ENCODE peak calls at places on chromosome 4, in five cellular contexts. One of them, this sample, is unnamed.

GRCh38 chr4:156547891-156548290 is 423.7 kb downstream of the PDGFC start:
- DNase-seq in IMR-90: peak; percentile 23
- DNase-seq in SK-N-MC: no peak
- DNase-seq in fibroblast of the aortic adventitia: no peak
- DNase-seq in HCT116: no peak
- DNase-seq in this sample: no peak

GRCh38 chr4:185395255-185395955 is at the start of gene LRP2BP:
- DNase-seq in IMR-90: no peak
- DNase-seq in SK-N-MC: peak; percentile 12
- DNase-seq in fibroblast of the aortic adventitia: peak; percentile 94
- DNase-seq in HCT116: no peak
- DNase-seq in this sample: no peak

GRCh38 chr4:181807771-181808170 is 435.4 kb upstream of the TENM3 start:
- DNase-seq in IMR-90: peak; percentile 66
- DNase-seq in SK-N-MC: no peak
- DNase-seq in fibroblast of the aortic adventitia: peak; percentile 2
- DNase-seq in HCT116: no peak
- DNase-seq in this sample: peak; percentile 13

GRCh38 chr4:83490876-83491450 is 6.1 kb upstream of the ABRAXAS1 start:
- DNase-seq in IMR-90: peak; percentile 18
- DNase-seq in SK-N-MC: no peak
- DNase-seq in fibroblast of the aortic adventitia: peak; percentile 43
- DNase-seq in HCT116: peak; percentile 42
- DNase-seq in this sample: no peak

GRCh38 chr4:156113138-156113537 is 159.5 kb upstream of the CTSO start:
- DNase-seq in IMR-90: no peak
- DNase-seq in SK-N-MC: no peak
- DNase-seq in fibroblast of the aortic adventitia: no peak
- DNase-seq in HCT116: no peak
- DNase-seq in this sample: no peak

GRCh38 chr4:76654084-76654483 is 219.1 kb downstream of the SHROOM3 start:
- DNase-seq in IMR-90: no peak
- DNase-seq in SK-N-MC: no peak
- DNase-seq in fibroblast of the aortic adventitia: no peak
- DNase-seq in HCT116: no peak
- DNase-seq in this sample: no peak

GRCh38 chr4:122003335-122003734 is 51.5 kb upstream of the TRPC3 start:
- DNase-seq in IMR-90: no peak
- DNase-seq in SK-N-MC: no peak
- DNase-seq in fibroblast of the aortic adventitia: peak; percentile 34
- DNase-seq in HCT116: peak; percentile 42
- DNase-seq in this sample: no peak

GRCh38 chr4:8761824-8762205 is 109.8 kb downstream of the HMX1 start:
- DNase-seq in IMR-90: no peak
- DNase-seq in SK-N-MC: no peak
- DNase-seq in fibroblast of the aortic adventitia: no peak
- DNase-seq in HCT116: no peak
- DNase-seq in this sample: no peak

GRCh38 chr4:13347517-13348125 is 136.5 kb downstream of the RAB28 start:
- DNase-seq in IMR-90: peak; percentile 68
- DNase-seq in SK-N-MC: no peak
- DNase-seq in fibroblast of the aortic adventitia: no peak
- DNase-seq in HCT116: no peak
- DNase-seq in this sample: peak; percentile 45

GRCh38 chr4:74501579-74501978 is 56.6 kb downstream of the AREG start:
- DNase-seq in IMR-90: peak; percentile 95
- DNase-seq in SK-N-MC: no peak
- DNase-seq in fibroblast of the aortic adventitia: peak; percentile 72
- DNase-seq in HCT116: no peak
- DNase-seq in this sample: peak; percentile 75

GRCh38 chr4:76022031-76022430 is 1.3 kb downstream of the CXCL10 start:
- DNase-seq in IMR-90: no peak
- DNase-seq in SK-N-MC: no peak
- DNase-seq in fibroblast of the aortic adventitia: no peak
- DNase-seq in HCT116: no peak
- DNase-seq in this sample: no peak

GRCh38 chr4:53981573-53981972 is 82.8 kb downstream of the CHIC2 start:
- DNase-seq in IMR-90: peak; percentile 44
- DNase-seq in SK-N-MC: no peak
- DNase-seq in fibroblast of the aortic adventitia: peak; percentile 40
- DNase-seq in HCT116: no peak
- DNase-seq in this sample: no peak

GRCh38 chr4:108454227-108454626 is 166.1 kb upstream of the RPL34 start:
- DNase-seq in IMR-90: no peak
- DNase-seq in SK-N-MC: no peak
- DNase-seq in fibroblast of the aortic adventitia: no peak
- DNase-seq in HCT116: no peak
- DNase-seq in this sample: no peak

GRCh38 chr4:57475424-57475823 is 365.2 kb upstream of the IGFBP7 start:
- DNase-seq in IMR-90: no peak
- DNase-seq in SK-N-MC: no peak
- DNase-seq in fibroblast of the aortic adventitia: no peak
- DNase-seq in HCT116: no peak
- DNase-seq in this sample: no peak

GRCh38 chr4:164876680-164877324 is at the start of gene APELA:
- DNase-seq in IMR-90: no peak
- DNase-seq in SK-N-MC: no peak
- DNase-seq in fibroblast of the aortic adventitia: no peak
- DNase-seq in HCT116: no peak
- DNase-seq in this sample: no peak
- H3K4me3 ChIP-seq in IMR-90: no peak within 1 kb of the TSS
- H3K4me3 ChIP-seq in SK-N-MC: peak within 1 kb of the TSS; percentile 83
- H3K4me3 ChIP-seq in fibroblast of the aortic adventitia: no peak within 1 kb of the TSS
- H3K4me3 ChIP-seq in HCT116: no peak within 1 kb of the TSS
- H3K4me3 ChIP-seq in this sample: no peak within 1 kb of the TSS

DNA sequence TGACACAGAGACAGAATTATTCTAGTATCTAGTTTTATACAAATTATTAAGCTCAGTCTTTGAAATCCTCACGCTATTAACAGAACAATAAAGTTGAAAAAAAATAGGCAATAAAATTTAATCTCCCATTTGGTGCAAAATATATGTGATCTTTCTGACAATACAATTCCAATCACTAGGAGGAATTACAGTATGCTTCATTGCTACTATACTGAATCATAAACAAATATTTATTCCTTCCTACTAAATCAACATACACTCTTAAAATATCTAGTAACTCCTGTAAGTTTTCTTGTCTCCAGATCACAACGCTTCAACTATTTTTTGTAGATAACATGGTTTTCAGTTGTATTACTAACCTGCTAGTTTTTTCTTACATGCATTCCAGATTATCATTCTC is 45.7 kb downstream of the KLHL8 start:
- DNase-seq in IMR-90: no peak
- DNase-seq in SK-N-MC: no peak
- DNase-seq in fibroblast of the aortic adventitia: no peak
- DNase-seq in HCT116: no peak
- DNase-seq in this sample: no peak
- H3K4me3 ChIP-seq in IMR-90: no peak overlapping the region
- H3K4me3 ChIP-seq in SK-N-MC: no peak overlapping the region
- H3K4me3 ChIP-seq in fibroblast of the aortic adventitia: no peak overlapping the region
- H3K4me3 ChIP-seq in HCT116: no peak overlapping the region
- H3K4me3 ChIP-seq in this sample: no peak overlapping the region

GRCh38 chr4:120049732-120050494 is 16.7 kb downstream of the MAD2L1 start:
- DNase-seq in IMR-90: peak; percentile 92
- DNase-seq in SK-N-MC: peak; percentile 28
- DNase-seq in fibroblast of the aortic adventitia: peak; percentile 93
- DNase-seq in HCT116: peak; percentile 52
- DNase-seq in this sample: peak; percentile 78
- H3K4me3 ChIP-seq in IMR-90: peak overlapping the region; percentile 21
- H3K4me3 ChIP-seq in SK-N-MC: no peak overlapping the region
- H3K4me3 ChIP-seq in fibroblast of the aortic adventitia: peak overlapping the region; percentile 62
- H3K4me3 ChIP-seq in HCT116: no peak overlapping the region
- H3K4me3 ChIP-seq in this sample: peak overlapping the region; percentile 31

DNA sequence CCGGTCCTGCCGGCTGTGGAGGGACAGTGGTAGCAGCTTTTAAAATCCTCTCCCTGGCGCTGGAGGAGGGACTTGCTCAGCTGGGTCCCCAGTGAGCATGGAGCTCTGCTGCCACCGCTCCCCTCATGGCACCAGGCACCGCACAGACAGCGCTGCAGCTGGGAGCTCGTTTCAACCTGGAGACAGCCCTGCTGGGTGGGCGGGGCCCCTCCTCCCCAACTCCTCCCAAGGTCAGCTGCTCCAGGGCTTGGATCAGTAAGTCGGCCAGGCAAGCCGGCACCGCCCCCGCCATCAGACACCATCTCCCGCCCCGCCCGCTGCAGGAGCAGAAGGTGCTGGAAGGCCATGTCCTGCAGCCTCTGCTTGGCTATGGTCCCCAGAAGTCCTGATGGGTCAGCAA is 16.4 kb downstream of the ZFYVE28 start:
- DNase-seq in IMR-90: no peak
- DNase-seq in SK-N-MC: no peak
- DNase-seq in fibroblast of the aortic adventitia: peak; percentile 36
- DNase-seq in HCT116: no peak
- DNase-seq in this sample: no peak
- H3K4me3 ChIP-seq in IMR-90: no peak overlapping the region
- H3K4me3 ChIP-seq in SK-N-MC: no peak overlapping the region
- H3K4me3 ChIP-seq in fibroblast of the aortic adventitia: peak overlapping the region; percentile 53
- H3K4me3 ChIP-seq in HCT116: no peak overlapping the region
- H3K4me3 ChIP-seq in this sample: peak overlapping the region; percentile 43

DNA sequence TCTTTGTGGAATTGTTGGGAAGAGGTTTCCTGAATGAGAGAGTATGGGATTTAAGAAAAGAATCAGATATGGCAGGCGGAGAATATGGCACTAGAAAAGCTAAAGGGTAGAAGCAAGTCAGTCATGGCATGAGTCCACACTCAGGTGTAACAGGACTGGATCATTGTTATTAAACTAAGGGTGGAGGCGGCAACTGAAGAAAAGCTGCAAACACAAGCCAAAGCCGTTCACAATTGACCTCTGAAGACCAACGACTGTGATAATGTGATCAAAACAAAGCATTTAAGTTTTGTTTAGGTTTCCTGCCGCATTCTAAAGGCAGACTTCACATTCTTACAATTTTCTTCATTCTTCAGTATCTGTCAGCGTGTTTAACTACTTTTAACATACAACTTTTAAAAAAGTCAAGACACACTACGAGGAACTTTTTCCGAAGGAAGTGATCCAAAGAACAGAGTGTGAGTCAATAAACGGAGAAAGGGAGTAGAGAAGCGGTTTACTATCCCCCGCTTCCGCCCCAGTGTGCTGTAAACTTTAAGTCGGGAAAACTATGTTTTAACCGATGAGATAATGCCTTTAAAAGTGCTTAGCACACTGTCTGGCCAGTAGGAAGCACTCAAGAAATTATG is 939 bp upstream of the SLAIN2 start:
- DNase-seq in IMR-90: peak; percentile 83
- DNase-seq in SK-N-MC: no peak
- DNase-seq in fibroblast of the aortic adventitia: peak; percentile 66
- DNase-seq in HCT116: no peak
- DNase-seq in this sample: peak; percentile 34
- H3K4me3 ChIP-seq in IMR-90: peak overlapping the region; percentile 56
- H3K4me3 ChIP-seq in SK-N-MC: peak overlapping the region; percentile 92
- H3K4me3 ChIP-seq in fibroblast of the aortic adventitia: peak overlapping the region; percentile 62
- H3K4me3 ChIP-seq in HCT116: peak overlapping the region; percentile 48
- H3K4me3 ChIP-seq in this sample: peak overlapping the region; percentile 57

DNA sequence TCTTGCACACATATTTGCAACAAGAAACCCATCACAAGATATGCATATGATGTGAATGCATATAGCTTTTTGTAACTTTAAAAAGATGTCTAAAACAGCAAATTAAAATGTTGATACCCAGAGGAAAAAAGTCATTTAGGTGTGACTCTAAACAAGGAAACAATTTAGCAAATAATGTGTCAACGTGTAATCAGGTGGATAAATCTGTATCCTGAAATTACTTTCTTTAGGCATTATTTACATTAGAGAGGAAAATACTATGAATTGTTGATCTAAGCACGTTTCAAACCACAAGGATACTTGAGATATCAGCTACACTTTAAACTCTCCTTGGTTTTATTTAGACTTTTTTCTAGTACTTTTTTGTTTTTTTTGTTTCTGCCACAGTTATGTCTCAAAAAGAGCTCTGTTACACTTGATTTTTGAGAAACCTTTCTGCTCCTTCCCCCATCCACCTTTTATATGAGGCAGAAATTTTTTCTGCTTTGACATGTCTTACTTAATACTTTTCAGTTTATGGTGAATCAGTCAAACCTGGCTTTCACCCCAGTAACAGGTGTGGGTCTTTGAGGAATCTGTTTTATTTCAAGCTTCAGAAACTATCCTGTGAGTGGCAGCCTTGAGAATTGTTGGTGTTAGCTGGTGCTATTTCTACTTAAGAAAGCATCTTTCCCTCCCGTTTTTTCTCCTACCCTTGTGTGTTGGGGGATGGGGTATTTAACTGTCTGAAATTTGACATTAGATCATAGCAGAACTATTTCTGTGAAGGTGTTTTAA is 1.9 kb downstream of the NPNT start:
- DNase-seq in IMR-90: no peak
- DNase-seq in SK-N-MC: no peak
- DNase-seq in fibroblast of the aortic adventitia: no peak
- DNase-seq in HCT116: no peak
- DNase-seq in this sample: no peak
- H3K4me3 ChIP-seq in IMR-90: no peak overlapping the region
- H3K4me3 ChIP-seq in SK-N-MC: no peak overlapping the region
- H3K4me3 ChIP-seq in fibroblast of the aortic adventitia: no peak overlapping the region
- H3K4me3 ChIP-seq in HCT116: no peak overlapping the region
- H3K4me3 ChIP-seq in this sample: no peak overlapping the region

GRCh38 chr4:48991357-48991756 is 5.3 kb downstream of the CWH43 start:
- DNase-seq in IMR-90: no peak
- DNase-seq in SK-N-MC: no peak
- DNase-seq in fibroblast of the aortic adventitia: no peak
- DNase-seq in HCT116: no peak
- DNase-seq in this sample: no peak

GRCh38 chr4:48989461-48990203 is 3.6 kb downstream of the CWH43 start:
- DNase-seq in IMR-90: no peak
- DNase-seq in SK-N-MC: no peak
- DNase-seq in fibroblast of the aortic adventitia: no peak
- DNase-seq in HCT116: no peak
- DNase-seq in this sample: no peak

GRCh38 chr4:48985602-48985975 is 486 bp upstream of the CWH43 start:
- DNase-seq in IMR-90: no peak
- DNase-seq in SK-N-MC: no peak
- DNase-seq in fibroblast of the aortic adventitia: no peak
- DNase-seq in HCT116: no peak
- DNase-seq in this sample: no peak

GRCh38 chr4:48986654-48987164 is 634 bp downstream of the CWH43 start:
- DNase-seq in IMR-90: no peak
- DNase-seq in SK-N-MC: no peak
- DNase-seq in fibroblast of the aortic adventitia: no peak
- DNase-seq in HCT116: no peak
- DNase-seq in this sample: no peak

GRCh38 chr4:48985976-48986653 is at the start of gene CWH43:
- DNase-seq in IMR-90: no peak
- DNase-seq in SK-N-MC: no peak
- DNase-seq in fibroblast of the aortic adventitia: no peak
- DNase-seq in HCT116: no peak
- DNase-seq in this sample: no peak
- H3K4me3 ChIP-seq in IMR-90: no peak within 1 kb of the TSS
- H3K4me3 ChIP-seq in SK-N-MC: no peak within 1 kb of the TSS
- H3K4me3 ChIP-seq in fibroblast of the aortic adventitia: no peak within 1 kb of the TSS
- H3K4me3 ChIP-seq in HCT116: no peak within 1 kb of the TSS
- H3K4me3 ChIP-seq in this sample: no peak within 1 kb of the TSS

GRCh38 chr4:59655996-59656395 is 1544.1 kb upstream of the ADGRL3 start:
- DNase-seq in IMR-90: no peak
- DNase-seq in SK-N-MC: no peak
- DNase-seq in fibroblast of the aortic adventitia: no peak
- DNase-seq in HCT116: no peak
- DNase-seq in this sample: no peak
- H3K4me3 ChIP-seq in IMR-90: no peak overlapping the region
- H3K4me3 ChIP-seq in SK-N-MC: no peak overlapping the region
- H3K4me3 ChIP-seq in fibroblast of the aortic adventitia: no peak overlapping the region
- H3K4me3 ChIP-seq in HCT116: no peak overlapping the region
- H3K4me3 ChIP-seq in this sample: no peak overlapping the region